ENCODE peak calls at places on chromosomes 16 and 17, in nine cellular contexts. F is body of pancreas, C is vagina, T is cardiac muscle cell, U is neuronal stem cell, K is Peyer's patch, L is gastrocnemius medialis, X is tibial artery, Z is neural progenitor cell. Y is an unnamed sample. For H3K4me1 and H3K9me3, the result is how much of the 10 kb centered on the place peaks cover.

GRCh38 chr16:46885960-46886763 is 2.0 kb downstream of the GPT2 start:
- DNase-seq in F (peak), C (no peak), T (peak), U (peak), K (no peak), L (peak), X (no peak), Z (peak), Y (no peak)

GRCh38 chr16:64445649-64446048 is 676.2 kb downstream of the CDH11 start:
- DNase-seq in F (no peak), C (no peak), T (no peak), U (no peak), K (no peak), L (no peak), X (no peak), Z (no peak), Y (no peak)

GRCh38 chr16:87657621-87658192 is 55.4 kb downstream of the JPH3 start:
- DNase-seq in F (no peak), C (no peak), T (peak), U (no peak), K (no peak), L (no peak), X (no peak), Z (peak), Y (no peak)

GRCh38 chr17:81116704-81117103 is 48.6 kb upstream of the PVALEF start:
- DNase-seq in F (no peak), C (no peak), T (no peak), U (no peak), K (no peak), L (no peak), X (no peak), Z (no peak), Y (no peak)

GRCh38 chr17:17500999-17501605 is 4.9 kb upstream of the RASD1 start:
- DNase-seq in F (no peak), C (no peak), T (no peak), U (no peak), K (peak), L (no peak), X (no peak), Z (peak), Y (no peak)

GRCh38 chr17:40313660-40314556 is 4.9 kb downstream of the RARA start:
- DNase-seq in F (no peak), C (no peak), T (no peak), U (no peak), K (peak), L (no peak), X (peak), Z (no peak), Y (no peak)

GRCh38 chr16:16131659-16132058 is 91.6 kb downstream of the ABCC6 start:
- DNase-seq in F (no peak), C (no peak), T (no peak), U (no peak), K (no peak), L (no peak), X (no peak), Z (no peak), Y (no peak)

GRCh38 chr16:33059206-33059605 is 134.8 kb upstream of the TP53TG3C start:
- DNase-seq in F (no peak), C (no peak), T (no peak), U (no peak), K (peak), L (no peak), X (no peak), Z (no peak), Y (no peak)

GRCh38 chr17:67245073-67245693 is at the start of gene HELZ:
- DNase-seq in F (peak), C (no peak), T (peak), U (peak), K (peak), L (peak), X (peak), Z (peak), Y (peak)

GRCh38 chr17:79778504-79779087 is 648 bp downstream of the CBX2 start:
- DNase-seq in F (no peak), C (no peak), T (no peak), U (peak), K (no peak), L (no peak), X (no peak), Z (peak), Y (no peak)

GRCh38 chr16:83842755-83843507 is 35.2 kb downstream of the HSBP1 start:
- DNase-seq in F (no peak), C (no peak), T (peak), U (no peak), K (no peak), L (peak), X (no peak), Z (peak), Y (no peak)

GRCh38 chr16:72961115-72961832 is 86.7 kb downstream of the ZFHX3 start:
- DNase-seq in F (no peak), C (no peak), T (peak), U (no peak), K (no peak), L (peak), X (peak), Z (no peak), Y (no peak)

GRCh38 chr16:2770781-2771111 is 6.3 kb downstream of the ELOB start:
- DNase-seq in F (no peak), C (no peak), T (no peak), U (no peak), K (no peak), L (no peak), X (no peak), Z (no peak), Y (no peak)

GRCh38 chr17:18190629-18191028 is 7.0 kb downstream of the ALKBH5 start:
- DNase-seq in F (no peak), C (no peak), T (no peak), U (no peak), K (no peak), L (no peak), X (no peak), Z (no peak), Y (no peak)

GRCh38 chr16:27216297-27216885 is 13.1 kb downstream of the KDM8 start:
- DNase-seq in F (no peak), C (no peak), T (no peak), U (no peak), K (no peak), L (no peak), X (no peak), Z (no peak), Y (no peak)
- H3K4me1 ChIP-seq in F (half or more), C (under half), T (under half), U (under half), K (under half), L (under half), X (under half), Z (under half), Y (under half)

GRCh38 chr16:66871840-66872239 is 8.5 kb upstream of the PDP2 start:
- DNase-seq in F (no peak), C (no peak), T (no peak), U (no peak), K (peak), L (no peak), X (no peak), Z (no peak), Y (no peak)

GRCh38 chr16:66873685-66874055 is 6.6 kb upstream of the PDP2 start:
- DNase-seq in F (no peak), C (no peak), T (no peak), U (no peak), K (no peak), L (no peak), X (no peak), Z (no peak), Y (no peak)

GRCh38 chr16:66872927-66873684 is 7.2 kb upstream of the PDP2 start:
- DNase-seq in F (peak), C (no peak), T (peak), U (peak), K (peak), L (peak), X (peak), Z (peak), Y (peak)

GRCh38 chr16:66872524-66872923 is 7.8 kb upstream of the PDP2 start:
- DNase-seq in F (no peak), C (no peak), T (no peak), U (no peak), K (no peak), L (no peak), X (no peak), Z (no peak), Y (no peak)

GRCh38 chr16:66874079-66874775 is 6.1 kb upstream of the PDP2 start:
- DNase-seq in F (no peak), C (no peak), T (peak), U (no peak), K (no peak), L (no peak), X (no peak), Z (no peak), Y (peak)
- H3K27ac ChIP-seq in F (no peak), C (peak), T (no peak), U (no peak), K (no peak), L (no peak), X (peak), Z (no peak), Y (no peak)

GRCh38 chr16:10412935-10413601 is 27.2 kb downstream of the ATF7IP2 start:
- DNase-seq in F (no peak), C (no peak), T (no peak), U (no peak), K (no peak), L (no peak), X (no peak), Z (no peak), Y (no peak)
- H3K9me3 ChIP-seq in F (under half), C (under half), T (under half), U (half or more), K (under half), L (under half), X (half or more), Z (under half), Y (under half)

GRCh38 chr16:23903001-23903414 is 67.2 kb downstream of the PRKCB start:
- DNase-seq in F (no peak), C (no peak), T (no peak), U (no peak), K (no peak), L (no peak), X (no peak), Z (no peak), Y (no peak)
- H3K4me1 ChIP-seq in F (under half), C (under half), T (under half), U (under half), K (under half), L (under half), X (under half), Z (under half), Y (under half)

Y was measured in naive thymus-derived CD4-positive, alpha-beta T cell.